ENCODE peak calls at places on chromosomes 12 and 14, in nine cellular contexts. Z, D, N, K, E, U, G, A and T are unnamed samples.

GRCh38 chr12:31034372-31034771 is 39.3 kb upstream of the DDX11 start:
- DNase-seq in D (no peak), E (no peak), K (no peak), A (no peak), G (peak; percentile 30), Z (no peak), U (no peak), N (no peak), T (no peak)

GRCh38 chr12:108862588-108862959 is 5.2 kb upstream of the SSH1 start:
- DNase-seq in N (no peak), A (no peak), U (no peak), G (no peak), K (no peak), E (no peak), Z (no peak), D (no peak), T (no peak)

GRCh38 chr14:23641180-23641914 is 5.2 kb downstream of the DHRS2 start:
- DNase-seq in E (no peak), N (no peak), A (no peak), K (no peak), G (no peak), Z (no peak), U (no peak), D (no peak), T (no peak)

GRCh38 chr12:105358789-105359188 is 28.3 kb downstream of the C12orf75 start:
- DNase-seq in U (no peak), D (no peak), G (no peak), K (no peak), A (no peak), E (no peak), N (no peak), Z (no peak), T (no peak)

GRCh38 chr14:101721951-101722661 is 39.4 kb upstream of the PPP2R5C start:
- DNase-seq in E (no peak), G (peak; percentile 90), N (no peak), K (peak; percentile 55), A (no peak), D (peak; percentile 85), U (no peak), Z (no peak), T (no peak)

GRCh38 chr12:122024132-122024785 is 2.6 kb downstream of the BCL7A start:
- DNase-seq in G (no peak), Z (no peak), E (peak; percentile 52), K (no peak), N (no peak), D (peak; percentile 35), U (no peak), A (peak; percentile 29), T (no peak)

GRCh38 chr14:82403972-82404371 is 870.3 kb upstream of the SEL1L start:
- DNase-seq in D (no peak), G (no peak), N (no peak), E (no peak), K (no peak), A (no peak), Z (no peak), U (no peak), T (no peak)

GRCh38 chr12:30823140-30823669 is 68.5 kb upstream of the CAPRIN2 start:
- DNase-seq in G (peak; percentile 89), D (no peak), U (no peak), E (no peak), Z (peak; percentile 74), A (peak; percentile 41), N (peak; percentile 57), K (peak; percentile 30), T (no peak)

GRCh38 chr14:54253195-54253947 is 143.4 kb upstream of the CDKN3 start:
- DNase-seq in Z (no peak), K (no peak), G (no peak), D (peak; percentile 89), A (no peak), N (no peak), E (no peak), U (no peak), T (peak; percentile 5)

GRCh38 chr14:105030194-105030593 is 9.3 kb upstream of the CDCA4 start:
- DNase-seq in N (no peak), A (no peak), K (no peak), U (no peak), Z (no peak), E (no peak), G (no peak), D (no peak), T (no peak)

GRCh38 chr12:21881950-21882349 is 59.3 kb downstream of the ABCC9 start:
- DNase-seq in Z (no peak), G (no peak), N (no peak), E (no peak), K (peak; percentile 21), U (no peak), A (no peak), D (no peak), T (no peak)

GRCh38 chr12:101927042-101927441 is 49.7 kb downstream of the DRAM1 start:
- DNase-seq in G (no peak), A (no peak), Z (no peak), E (no peak), D (no peak), U (no peak), N (no peak), K (no peak), T (no peak)

GRCh38 chr14:68922201-68922613 is 56.9 kb downstream of the ACTN1 start:
- DNase-seq in A (no peak), K (no peak), Z (no peak), U (no peak), G (no peak), E (no peak), N (no peak), D (no peak), T (no peak)

GRCh38 chr14:31435276-31435675 is 14.9 kb upstream of the HEATR5A start:
- DNase-seq in A (no peak), Z (no peak), N (no peak), K (no peak), E (no peak), D (no peak), U (no peak), G (no peak), T (no peak)

GRCh38 chr12:6821271-6821673 is 349 bp upstream of the GPR162 start:
- DNase-seq in E (peak; percentile 86), G (peak; percentile 93), D (no peak), Z (no peak), U (peak; percentile 57), K (no peak), A (peak; percentile 80), N (no peak), T (no peak)

GRCh38 chr12:6822461-6823135 is 977 bp downstream of the GPR162 start:
- DNase-seq in G (no peak), E (no peak), A (no peak), Z (no peak), D (no peak), K (no peak), N (no peak), U (no peak), T (no peak)

GRCh38 chr12:6823161-6824084 is 1.8 kb downstream of the GPR162 start:
- DNase-seq in U (no peak), N (no peak), A (no peak), G (peak; percentile 59), D (no peak), K (no peak), Z (no peak), E (peak; percentile 36), T (no peak)

GRCh38 chr12:6820171-6820570 is 1.4 kb upstream of the GPR162 start:
- DNase-seq in K (no peak), U (no peak), G (peak; percentile 58), Z (no peak), A (no peak), N (no peak), D (no peak), E (peak; percentile 45), T (no peak)

GRCh38 chr12:6821674-6822433 is at the start of gene GPR162:
- DNase-seq in K (peak; percentile 60), N (peak; percentile 54), A (peak; percentile 67), D (no peak), E (peak; percentile 79), U (no peak), G (peak; percentile 95), Z (peak; percentile 78), T (no peak)
- H3K27me3 ChIP-seq in K (peaks cover 4% of the 10 kb centered on the region), N (no peaks in the 10 kb centered on the region), A (no peaks in the 10 kb centered on the region), D (peaks cover 12% of the 10 kb centered on the region), E (no peaks in the 10 kb centered on the region), U (peaks cover 34% of the 10 kb centered on the region), G (peaks cover 19% of the 10 kb centered on the region), Z (peaks cover 3% of the 10 kb centered on the region), T (peaks cover 10% of the 10 kb centered on the region)

GRCh38 chr12:39372929-39373328 is 70.0 kb downstream of the KIF21A start:
- DNase-seq in Z (no peak), U (no peak), D (peak; percentile 36), K (no peak), E (no peak), G (no peak), N (no peak), A (no peak), T (no peak)

GRCh38 chr12:39375206-39375808 is 67.6 kb downstream of the KIF21A start:
- DNase-seq in N (no peak), Z (no peak), D (no peak), A (no peak), U (no peak), G (peak; percentile 72), K (no peak), E (peak; percentile 36), T (no peak)

GRCh38 chr12:39380090-39380489 is 62.8 kb downstream of the KIF21A start:
- DNase-seq in A (no peak), Z (no peak), D (no peak), U (no peak), N (no peak), E (no peak), G (no peak), K (no peak), T (no peak)

GRCh38 chr12:39383064-39383552 is 59.8 kb downstream of the KIF21A start:
- DNase-seq in U (no peak), A (no peak), G (no peak), K (no peak), D (no peak), Z (no peak), E (no peak), N (no peak), T (no peak)

GRCh38 chr12:39378346-39378745 is 64.6 kb downstream of the KIF21A start:
- DNase-seq in G (no peak), N (no peak), K (no peak), Z (no peak), E (no peak), D (no peak), U (no peak), A (no peak), T (no peak)
- TF ChIP-seq CTCF in G (no peak), N (no peak), K (no peak), Z (no peak), E (no peak), D (no peak), U (no peak), A (no peak), T (no peak)

GRCh38 chr14:61474671-61475070 is 153.3 kb downstream of the PRKCH start:
- DNase-seq in N (no peak), G (no peak), D (no peak), E (no peak), U (no peak), K (no peak), A (no peak), Z (no peak), T (no peak)
- H3K27ac ChIP-seq in N (peak overlapping the region; percentile 35), G (no peak overlapping the region), D (no peak overlapping the region), E (no peak overlapping the region), U (peak overlapping the region; percentile 89), K (peak overlapping the region; percentile 77), A (peak overlapping the region; percentile 1), Z (no peak overlapping the region), T (peak overlapping the region; percentile 14)

DNA sequence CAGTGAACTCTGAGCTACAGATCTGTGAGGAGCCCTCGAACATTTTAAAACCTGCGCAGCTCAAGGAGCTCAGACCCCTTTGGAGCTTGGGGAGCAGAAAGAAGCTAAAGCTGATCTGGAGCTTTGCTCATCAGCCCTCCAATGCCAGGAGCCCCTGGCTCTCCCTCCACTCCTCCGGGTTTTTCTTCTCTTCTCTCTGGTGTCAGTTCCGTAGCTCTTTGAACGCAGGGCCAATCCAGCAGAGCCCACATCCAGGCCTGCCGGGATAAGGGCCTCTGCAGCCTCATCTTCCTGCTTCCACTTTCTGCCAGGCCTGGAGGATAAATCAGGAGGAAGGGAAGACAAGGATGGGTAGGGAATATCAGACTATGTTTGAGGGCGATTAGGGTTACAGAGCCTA is 6.0 kb downstream of the HOXC4 start:
- DNase-seq in D (no peak), Z (no peak), G (no peak), A (no peak), U (no peak), E (no peak), K (no peak), N (no peak), T (no peak)
- H3K27me3 ChIP-seq in D (no peaks in the 10 kb centered on the region), Z (no peaks in the 10 kb centered on the region), G (peaks cover 100% of the 10 kb centered on the region), A (no peaks in the 10 kb centered on the region), U (peaks cover 15% of the 10 kb centered on the region), E (no peaks in the 10 kb centered on the region), K (no peaks in the 10 kb centered on the region), N (peaks cover 8% of the 10 kb centered on the region), T (no peaks in the 10 kb centered on the region)